ENCODE peak calls at places on chromosome 19, in seven cellular contexts. One of them, this sample, is unnamed.

GRCh38 chr19:47391510-47392223 is 27.7 kb downstream of the MEIS3 start:
- DNase-seq in fibroblast of mammary gland: peak
- DNase-seq in Calu3: peak
- DNase-seq in type B pancreatic cell: no peak
- DNase-seq in CD4-positive, alpha-beta T cell: peak
- DNase-seq in ovary: peak
- DNase-seq in foreskin keratinocyte: peak
- DNase-seq in this sample: peak

GRCh38 chr19:48644839-48645651 is 942 bp downstream of the CA11 start:
- DNase-seq in fibroblast of mammary gland: peak
- DNase-seq in Calu3: peak
- DNase-seq in type B pancreatic cell: peak
- DNase-seq in CD4-positive, alpha-beta T cell: peak
- DNase-seq in ovary: peak
- DNase-seq in foreskin keratinocyte: no peak
- DNase-seq in this sample: peak

GRCh38 chr19:32418155-32418554 is 12.6 kb downstream of the DPY19L3 start:
- DNase-seq in fibroblast of mammary gland: no peak
- DNase-seq in Calu3: no peak
- DNase-seq in type B pancreatic cell: no peak
- DNase-seq in CD4-positive, alpha-beta T cell: no peak
- DNase-seq in ovary: no peak
- DNase-seq in foreskin keratinocyte: no peak
- DNase-seq in this sample: no peak

GRCh38 chr19:39492788-39493187 is 6.0 kb upstream of the DLL3 start:
- DNase-seq in fibroblast of mammary gland: no peak
- DNase-seq in Calu3: no peak
- DNase-seq in type B pancreatic cell: no peak
- DNase-seq in CD4-positive, alpha-beta T cell: no peak
- DNase-seq in ovary: no peak
- DNase-seq in foreskin keratinocyte: no peak
- DNase-seq in this sample: no peak

GRCh38 chr19:51460164-51460992 is 2.1 kb upstream of the SIGLEC8 start:
- DNase-seq in fibroblast of mammary gland: peak
- DNase-seq in Calu3: no peak
- DNase-seq in type B pancreatic cell: peak
- DNase-seq in CD4-positive, alpha-beta T cell: no peak
- DNase-seq in ovary: no peak
- DNase-seq in foreskin keratinocyte: no peak
- DNase-seq in this sample: no peak

GRCh38 chr19:6132482-6132881 is 3.0 kb upstream of the ACSBG2 start:
- DNase-seq in fibroblast of mammary gland: no peak
- DNase-seq in Calu3: no peak
- DNase-seq in type B pancreatic cell: no peak
- DNase-seq in CD4-positive, alpha-beta T cell: no peak
- DNase-seq in ovary: no peak
- DNase-seq in foreskin keratinocyte: no peak
- DNase-seq in this sample: no peak

GRCh38 chr19:54481326-54481930 is 8.3 kb upstream of the CDC42EP5 start:
- DNase-seq in fibroblast of mammary gland: peak
- DNase-seq in Calu3: peak
- DNase-seq in type B pancreatic cell: no peak
- DNase-seq in CD4-positive, alpha-beta T cell: no peak
- DNase-seq in ovary: no peak
- DNase-seq in foreskin keratinocyte: no peak
- DNase-seq in this sample: no peak

GRCh38 chr19:32843716-32844245 is 25.8 kb downstream of the SLC7A9 start:
- DNase-seq in fibroblast of mammary gland: no peak
- DNase-seq in Calu3: no peak
- DNase-seq in type B pancreatic cell: no peak
- DNase-seq in CD4-positive, alpha-beta T cell: no peak
- DNase-seq in ovary: no peak
- DNase-seq in foreskin keratinocyte: no peak
- DNase-seq in this sample: no peak

GRCh38 chr19:16153582-16154336 is 10.3 kb downstream of the HSH2D start:
- DNase-seq in fibroblast of mammary gland: no peak
- DNase-seq in Calu3: no peak
- DNase-seq in type B pancreatic cell: no peak
- DNase-seq in CD4-positive, alpha-beta T cell: no peak
- DNase-seq in ovary: no peak
- DNase-seq in foreskin keratinocyte: no peak
- DNase-seq in this sample: no peak

GRCh38 chr19:13723206-13723605 is 41.1 kb upstream of the MRI1 start:
- DNase-seq in fibroblast of mammary gland: peak
- DNase-seq in Calu3: no peak
- DNase-seq in type B pancreatic cell: no peak
- DNase-seq in CD4-positive, alpha-beta T cell: no peak
- DNase-seq in ovary: no peak
- DNase-seq in foreskin keratinocyte: no peak
- DNase-seq in this sample: no peak

GRCh38 chr19:778910-779653 is 18.2 kb upstream of the PTBP1 start:
- DNase-seq in fibroblast of mammary gland: peak
- DNase-seq in Calu3: no peak
- DNase-seq in type B pancreatic cell: peak
- DNase-seq in CD4-positive, alpha-beta T cell: no peak
- DNase-seq in ovary: no peak
- DNase-seq in foreskin keratinocyte: peak
- DNase-seq in this sample: no peak

GRCh38 chr19:799076-799881 is 2.0 kb downstream of the PTBP1 start:
- DNase-seq in fibroblast of mammary gland: peak
- DNase-seq in Calu3: no peak
- DNase-seq in type B pancreatic cell: no peak
- DNase-seq in CD4-positive, alpha-beta T cell: no peak
- DNase-seq in ovary: peak
- DNase-seq in foreskin keratinocyte: no peak
- DNase-seq in this sample: no peak

GRCh38 chr19:53467503-53468262 is at the start of gene ZNF813:
- DNase-seq in fibroblast of mammary gland: peak
- DNase-seq in Calu3: no peak
- DNase-seq in type B pancreatic cell: peak
- DNase-seq in CD4-positive, alpha-beta T cell: peak
- DNase-seq in ovary: peak
- DNase-seq in foreskin keratinocyte: peak
- DNase-seq in this sample: peak

GRCh38 chr19:21604941-21605548 is 99.6 kb downstream of the ZNF429 start:
- DNase-seq in fibroblast of mammary gland: no peak
- DNase-seq in Calu3: no peak
- DNase-seq in type B pancreatic cell: no peak
- DNase-seq in CD4-positive, alpha-beta T cell: no peak
- DNase-seq in ovary: no peak
- DNase-seq in foreskin keratinocyte: peak
- DNase-seq in this sample: no peak

GRCh38 chr19:982567-983170 is 1.5 kb upstream of the WDR18 start:
- DNase-seq in fibroblast of mammary gland: peak
- DNase-seq in Calu3: peak
- DNase-seq in type B pancreatic cell: peak
- DNase-seq in CD4-positive, alpha-beta T cell: peak
- DNase-seq in ovary: peak
- DNase-seq in foreskin keratinocyte: no peak
- DNase-seq in this sample: peak

DNA sequence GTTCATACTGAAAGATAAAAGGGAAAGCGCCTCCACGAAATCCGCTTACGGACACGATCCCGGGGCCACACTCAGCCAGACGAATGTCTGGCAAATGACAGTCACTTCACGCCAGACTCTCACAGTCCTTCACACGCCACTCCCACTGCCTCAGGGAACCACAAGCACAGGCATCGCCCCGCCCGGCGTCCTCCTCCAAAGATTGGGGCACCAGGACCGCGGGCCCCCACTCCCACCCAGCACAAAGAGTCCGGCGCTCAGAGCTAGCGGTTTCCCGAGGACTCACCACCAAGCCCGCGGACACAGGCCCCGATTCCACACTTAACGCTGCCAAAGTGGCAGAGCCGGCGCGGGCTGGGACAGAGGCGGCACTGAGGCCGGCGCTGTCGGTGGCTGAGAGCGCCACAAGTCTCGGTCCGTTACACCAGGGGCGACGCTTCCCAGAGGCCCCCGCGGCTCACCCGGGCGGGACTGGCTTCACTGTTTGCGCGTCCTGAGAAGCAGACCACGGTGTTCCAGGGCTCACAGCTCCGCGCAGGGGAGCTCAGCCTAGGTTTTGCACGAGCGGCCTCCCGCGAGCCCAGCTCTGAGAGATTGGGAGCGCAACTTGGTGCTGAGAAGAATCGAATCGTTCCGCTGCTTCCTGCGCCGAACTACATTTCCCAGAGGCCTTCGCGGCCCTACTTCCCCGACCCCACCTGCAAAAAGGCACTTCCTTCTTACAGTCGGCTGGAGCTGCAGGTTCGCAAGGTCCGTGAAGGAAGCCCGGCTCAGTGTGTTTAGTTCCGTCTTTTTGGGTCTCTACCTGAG is at the start of gene ZNF569:
- DNase-seq in fibroblast of mammary gland: peak
- DNase-seq in Calu3: peak
- DNase-seq in type B pancreatic cell: peak
- DNase-seq in CD4-positive, alpha-beta T cell: peak
- DNase-seq in ovary: peak
- DNase-seq in foreskin keratinocyte: peak
- DNase-seq in this sample: peak
- TF ChIP-seq CTCF in fibroblast of mammary gland: no peak
- TF ChIP-seq CTCF in Calu3: no peak
- TF ChIP-seq CTCF in type B pancreatic cell: no peak
- TF ChIP-seq CTCF in CD4-positive, alpha-beta T cell: no peak
- TF ChIP-seq CTCF in ovary: no peak
- TF ChIP-seq CTCF in foreskin keratinocyte: no peak
- TF ChIP-seq CTCF in this sample: no peak

DNA sequence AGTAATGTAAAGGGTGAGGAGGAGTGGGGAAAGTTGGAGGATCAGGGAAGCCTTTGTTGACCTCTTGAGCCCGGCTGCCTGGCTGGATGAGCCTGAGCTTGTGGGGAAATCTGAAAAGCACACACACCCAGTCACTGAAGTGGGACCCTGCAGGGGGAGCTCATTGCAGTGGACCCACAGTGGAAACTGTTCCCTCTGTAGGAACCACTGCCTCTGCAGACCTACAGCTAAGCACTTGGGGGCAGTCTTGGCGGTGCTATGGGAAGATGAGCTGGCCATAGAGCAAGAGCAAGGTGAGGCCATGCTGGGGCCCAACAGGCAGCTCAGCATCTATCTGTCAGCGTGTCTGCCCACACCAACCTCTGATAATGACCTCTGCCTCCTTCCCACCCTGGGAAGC is 294.8 kb downstream of the TSHZ3 start:
- DNase-seq in fibroblast of mammary gland: peak
- DNase-seq in Calu3: no peak
- DNase-seq in type B pancreatic cell: no peak
- DNase-seq in CD4-positive, alpha-beta T cell: peak
- DNase-seq in ovary: no peak
- DNase-seq in foreskin keratinocyte: peak
- DNase-seq in this sample: no peak
- TF ChIP-seq CTCF in fibroblast of mammary gland: peak
- TF ChIP-seq CTCF in Calu3: no peak
- TF ChIP-seq CTCF in type B pancreatic cell: peak
- TF ChIP-seq CTCF in CD4-positive, alpha-beta T cell: no peak
- TF ChIP-seq CTCF in ovary: no peak
- TF ChIP-seq CTCF in foreskin keratinocyte: peak
- TF ChIP-seq CTCF in this sample: peak

GRCh38 chr19:23382955-23383354 is 12.3 kb downstream of the ZNF91 start:
- DNase-seq in fibroblast of mammary gland: no peak
- DNase-seq in Calu3: no peak
- DNase-seq in type B pancreatic cell: no peak
- DNase-seq in CD4-positive, alpha-beta T cell: no peak
- DNase-seq in ovary: no peak
- DNase-seq in foreskin keratinocyte: no peak
- DNase-seq in this sample: no peak

GRCh38 chr19:23384166-23384565 is 11.1 kb downstream of the ZNF91 start:
- DNase-seq in fibroblast of mammary gland: no peak
- DNase-seq in Calu3: no peak
- DNase-seq in type B pancreatic cell: no peak
- DNase-seq in CD4-positive, alpha-beta T cell: no peak
- DNase-seq in ovary: no peak
- DNase-seq in foreskin keratinocyte: no peak
- DNase-seq in this sample: no peak

GRCh38 chr19:23378948-23379347 is 16.3 kb downstream of the ZNF91 start:
- DNase-seq in fibroblast of mammary gland: no peak
- DNase-seq in Calu3: no peak
- DNase-seq in type B pancreatic cell: no peak
- DNase-seq in CD4-positive, alpha-beta T cell: no peak
- DNase-seq in ovary: no peak
- DNase-seq in foreskin keratinocyte: no peak
- DNase-seq in this sample: no peak

GRCh38 chr19:23384858-23385257 is 10.4 kb downstream of the ZNF91 start:
- DNase-seq in fibroblast of mammary gland: no peak
- DNase-seq in Calu3: no peak
- DNase-seq in type B pancreatic cell: no peak
- DNase-seq in CD4-positive, alpha-beta T cell: no peak
- DNase-seq in ovary: no peak
- DNase-seq in foreskin keratinocyte: no peak
- DNase-seq in this sample: no peak

DNA sequence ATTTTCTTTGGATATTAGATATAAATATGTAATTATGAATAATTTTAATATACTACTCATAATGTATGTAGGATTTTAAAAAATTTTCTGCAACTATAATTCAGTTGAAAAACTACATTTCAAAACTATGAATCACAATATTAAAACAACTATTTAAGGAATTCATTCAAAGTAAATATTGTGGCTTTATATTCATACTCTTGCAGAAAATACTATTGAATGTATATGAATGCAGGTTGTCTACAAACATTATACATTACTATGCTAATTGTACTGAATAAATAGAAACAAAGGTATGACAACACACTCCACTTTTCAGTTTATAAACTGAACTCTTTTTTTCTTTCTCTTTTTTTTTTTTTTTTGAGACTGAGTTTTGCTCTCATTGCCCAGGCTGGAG is 14.2 kb downstream of the ZNF91 start:
- DNase-seq in fibroblast of mammary gland: no peak
- DNase-seq in Calu3: no peak
- DNase-seq in type B pancreatic cell: no peak
- DNase-seq in CD4-positive, alpha-beta T cell: no peak
- DNase-seq in ovary: no peak
- DNase-seq in foreskin keratinocyte: no peak
- DNase-seq in this sample: no peak
- TF ChIP-seq CTCF in fibroblast of mammary gland: no peak
- TF ChIP-seq CTCF in Calu3: no peak
- TF ChIP-seq CTCF in type B pancreatic cell: no peak
- TF ChIP-seq CTCF in CD4-positive, alpha-beta T cell: no peak
- TF ChIP-seq CTCF in ovary: no peak
- TF ChIP-seq CTCF in foreskin keratinocyte: no peak
- TF ChIP-seq CTCF in this sample: no peak

GRCh38 chr19:40716031-40716654 is 543 bp downstream of the COQ8B start:
- DNase-seq in fibroblast of mammary gland: peak
- DNase-seq in Calu3: peak
- DNase-seq in type B pancreatic cell: no peak
- DNase-seq in CD4-positive, alpha-beta T cell: peak
- DNase-seq in ovary: peak
- DNase-seq in foreskin keratinocyte: peak
- DNase-seq in this sample: peak

GRCh38 chr19:40714519-40715299 is 2.0 kb downstream of the COQ8B start:
- DNase-seq in fibroblast of mammary gland: peak
- DNase-seq in Calu3: peak
- DNase-seq in type B pancreatic cell: peak
- DNase-seq in CD4-positive, alpha-beta T cell: peak
- DNase-seq in ovary: peak
- DNase-seq in foreskin keratinocyte: peak
- DNase-seq in this sample: peak

GRCh38 chr19:40717325-40717879 is 490 bp downstream of the ITPKC start:
- DNase-seq in fibroblast of mammary gland: peak
- DNase-seq in Calu3: no peak
- DNase-seq in type B pancreatic cell: no peak
- DNase-seq in CD4-positive, alpha-beta T cell: no peak
- DNase-seq in ovary: no peak
- DNase-seq in foreskin keratinocyte: no peak
- DNase-seq in this sample: no peak

GRCh38 chr19:40717880-40718773 is 1.2 kb downstream of the ITPKC start:
- DNase-seq in fibroblast of mammary gland: peak
- DNase-seq in Calu3: peak
- DNase-seq in type B pancreatic cell: no peak
- DNase-seq in CD4-positive, alpha-beta T cell: no peak
- DNase-seq in ovary: peak
- DNase-seq in foreskin keratinocyte: no peak
- DNase-seq in this sample: no peak

GRCh38 chr19:40716655-40717324 is at the start of the genes COQ8B and ITPKC:
- DNase-seq in fibroblast of mammary gland: peak
- DNase-seq in Calu3: peak
- DNase-seq in type B pancreatic cell: peak
- DNase-seq in CD4-positive, alpha-beta T cell: peak
- DNase-seq in ovary: peak
- DNase-seq in foreskin keratinocyte: peak
- DNase-seq in this sample: peak
- TF ChIP-seq CTCF in fibroblast of mammary gland: no peak
- TF ChIP-seq CTCF in Calu3: no peak
- TF ChIP-seq CTCF in type B pancreatic cell: peak
- TF ChIP-seq CTCF in CD4-positive, alpha-beta T cell: no peak
- TF ChIP-seq CTCF in ovary: no peak
- TF ChIP-seq CTCF in foreskin keratinocyte: no peak
- TF ChIP-seq CTCF in this sample: no peak